ENCODE peak calls at places on chromosomes 4 and X, in four cellular contexts. N, M, W and E are unnamed samples.

GRCh38 chrX:131944936-131945902 is 77.9 kb upstream of the STK26 start:
- DNase-seq in N (no peak), M (no peak), W (no peak), E (no peak)

GRCh38 chrX:133645251-133645650 is 230.0 kb upstream of the GPC4 start:
- DNase-seq in N (no peak), M (no peak), W (no peak), E (no peak)

GRCh38 chrX:41090568-41091238 is 5.5 kb downstream of the USP9X start:
- DNase-seq in N (no peak), M (no peak), W (no peak), E (no peak)

GRCh38 chrX:14673764-14674163 is 144.4 kb downstream of the GLRA2 start:
- DNase-seq in N (no peak), M (peak), W (no peak), E (no peak)

GRCh38 chrX:39518451-39519212 is 579.1 kb downstream of the BCOR start:
- DNase-seq in N (no peak), M (no peak), W (peak), E (no peak)

GRCh38 chrX:136953867-136954787 is 73.6 kb upstream of the RBMX start:
- DNase-seq in N (peak), M (peak), W (peak), E (peak)

GRCh38 chr4:2449511-2450392 is 19.2 kb upstream of the RNF4 start:
- DNase-seq in N (no peak), M (no peak), W (no peak), E (no peak)

GRCh38 chr4:136927172-136927571 is 605.1 kb downstream of the PCDH18 start:
- DNase-seq in N (no peak), M (no peak), W (no peak), E (no peak)

GRCh38 chrX:110734894-110735541 is 60.6 kb downstream of the CHRDL1 start:
- DNase-seq in N (no peak), M (no peak), W (no peak), E (no peak)

GRCh38 chr4:72613959-72614358 is 44.9 kb upstream of the ADAMTS3 start:
- DNase-seq in N (no peak), M (no peak), W (no peak), E (no peak)

GRCh38 chrX:135973025-135973547 is 702 bp downstream of the MMGT1 start:
- DNase-seq in N (no peak), M (peak), W (no peak), E (no peak)

GRCh38 chrX:31500920-31501319 is 429.1 kb upstream of the FTHL17 start:
- DNase-seq in N (no peak), M (no peak), W (no peak), E (no peak)

GRCh38 chrX:155179343-155179997 is 36.8 kb upstream of the VBP1 start:
- DNase-seq in N (no peak), M (no peak), W (no peak), E (no peak)

GRCh38 chrX:148649145-148649645 is 148.8 kb downstream of the AFF2 start:
- DNase-seq in N (no peak), M (no peak), W (no peak), E (no peak)

GRCh38 chr4:74320559-74321118 is 12.4 kb downstream of the EPGN start:
- DNase-seq in N (peak), M (peak), W (no peak), E (peak)

GRCh38 chr4:20395160-20395773 is 143.6 kb downstream of the SLIT2 start:
- DNase-seq in N (no peak), M (peak), W (no peak), E (peak)

GRCh38 chrX:20521245-20521644 is 254.5 kb upstream of the RPS6KA3 start:
- DNase-seq in N (no peak), M (no peak), W (no peak), E (no peak)

GRCh38 chr4:16079046-16079445 is 4.8 kb downstream of the PROM1 start:
- DNase-seq in N (no peak), M (no peak), W (no peak), E (no peak)

GRCh38 chr4:71294301-71294700 is 44.5 kb upstream of the SLC4A4 start:
- DNase-seq in N (no peak), M (no peak), W (no peak), E (no peak)

GRCh38 chr4:34323549-34324325 is 1920.6 kb downstream of the ARAP2 start:
- DNase-seq in N (no peak), M (no peak), W (no peak), E (no peak)

GRCh38 chrX:1242901-1243402 is 25.7 kb upstream of the CSF2RA start:
- DNase-seq in N (no peak), M (no peak), W (no peak), E (no peak)

GRCh38 chr4:23361453-23361852 is 528.4 kb downstream of the PPARGC1A start:
- DNase-seq in N (no peak), M (no peak), W (peak), E (no peak)

GRCh38 chr4:182193261-182193660 is 49.9 kb upstream of the TENM3 start:
- DNase-seq in N (peak), M (no peak), W (no peak), E (no peak)

GRCh38 chr4:120536884-120537283 is 385.6 kb downstream of the PRDM5 start:
- DNase-seq in N (no peak), M (no peak), W (no peak), E (no peak)

GRCh38 chr4:168511780-168512467 is 15.1 kb downstream of the PALLD start:
- DNase-seq in N (no peak), M (no peak), W (no peak), E (no peak)

GRCh38 chr4:101259876-101260275 is 87.5 kb downstream of the PPP3CA start:
- DNase-seq in N (no peak), M (no peak), W (no peak), E (no peak)

GRCh38 chr4:25913056-25913850 is 767 bp upstream of the SMIM20 start:
- DNase-seq in N (no peak), M (peak), W (peak), E (peak)

GRCh38 chr4:64890131-64890710 is 481.0 kb upstream of the TECRL start:
- DNase-seq in N (no peak), M (no peak), W (no peak), E (no peak)